ENCODE peak calls at places on chromosome 11, in four cellular contexts. One of them, this sample, is unnamed.

GRCh38 chr11:120339394-120339890 is 3.2 kb downstream of the ARHGEF12 start:
- DNase-seq in SK-N-SH: peak; percentile 51
- DNase-seq in OCI-LY7: no peak
- DNase-seq in fibroblast of lung: peak; percentile 54
- DNase-seq in this sample: no peak

GRCh38 chr11:30610628-30611027 is 24.5 kb upstream of the MPPED2 start:
- DNase-seq in SK-N-SH: no peak
- DNase-seq in OCI-LY7: no peak
- DNase-seq in fibroblast of lung: no peak
- DNase-seq in this sample: no peak

GRCh38 chr11:112734207-112734606 is 227.0 kb upstream of the NCAM1 start:
- DNase-seq in OCI-LY7: no peak
- DNase-seq in SK-N-SH: no peak
- DNase-seq in fibroblast of lung: peak; percentile 11
- DNase-seq in this sample: peak; percentile 16

GRCh38 chr11:92393218-92393617 is 168.6 kb downstream of the FAT3 start:
- DNase-seq in fibroblast of lung: no peak
- DNase-seq in SK-N-SH: peak; percentile 22
- DNase-seq in OCI-LY7: no peak
- DNase-seq in this sample: no peak

GRCh38 chr11:61889831-61890230 is 1.5 kb downstream of the FADS3 start:
- DNase-seq in OCI-LY7: no peak
- DNase-seq in fibroblast of lung: no peak
- DNase-seq in SK-N-SH: no peak
- DNase-seq in this sample: no peak

GRCh38 chr11:119190531-119190930 is 5.3 kb downstream of the NHERF4 start:
- DNase-seq in fibroblast of lung: no peak
- DNase-seq in SK-N-SH: peak; percentile 16
- DNase-seq in OCI-LY7: no peak
- DNase-seq in this sample: no peak

GRCh38 chr11:86896486-86896885 is 58.7 kb downstream of the FZD4 start:
- DNase-seq in OCI-LY7: no peak
- DNase-seq in fibroblast of lung: peak; percentile 70
- DNase-seq in SK-N-SH: no peak
- DNase-seq in this sample: no peak

GRCh38 chr11:114280696-114281095 is 15.5 kb upstream of the NNMT start:
- DNase-seq in OCI-LY7: peak; percentile 40
- DNase-seq in fibroblast of lung: peak; percentile 81
- DNase-seq in SK-N-SH: peak; percentile 76
- DNase-seq in this sample: no peak

GRCh38 chr11:128208329-128209220 is 378.8 kb downstream of the ETS1 start:
- DNase-seq in fibroblast of lung: peak; percentile 96
- DNase-seq in OCI-LY7: no peak
- DNase-seq in SK-N-SH: no peak
- DNase-seq in this sample: no peak

GRCh38 chr11:20363500-20364411 is at the start of gene HTATIP2:
- DNase-seq in SK-N-SH: no peak
- DNase-seq in OCI-LY7: no peak
- DNase-seq in fibroblast of lung: peak; percentile 66
- DNase-seq in this sample: peak; percentile 37

GRCh38 chr11:126257764-126258163 is 10.9 kb downstream of the SRPRA start:
- DNase-seq in OCI-LY7: no peak
- DNase-seq in SK-N-SH: no peak
- DNase-seq in fibroblast of lung: peak; percentile 35
- DNase-seq in this sample: no peak

GRCh38 chr11:65279713-65280459 is 18.1 kb downstream of the POLA2 start:
- DNase-seq in OCI-LY7: no peak
- DNase-seq in fibroblast of lung: peak; percentile 78
- DNase-seq in SK-N-SH: no peak
- DNase-seq in this sample: no peak

GRCh38 chr11:94926698-94927237 is 46.6 kb downstream of the CWC15 start:
- DNase-seq in OCI-LY7: no peak
- DNase-seq in SK-N-SH: peak; percentile 41
- DNase-seq in fibroblast of lung: peak; percentile 98
- DNase-seq in this sample: no peak

GRCh38 chr11:61579398-61580291 is 1.2 kb downstream of the SYT7 start:
- DNase-seq in OCI-LY7: no peak
- DNase-seq in SK-N-SH: no peak
- DNase-seq in fibroblast of lung: no peak
- DNase-seq in this sample: no peak

GRCh38 chr11:47143322-47143721 is 33.4 kb downstream of the ARFGAP2 start:
- DNase-seq in SK-N-SH: peak; percentile 61
- DNase-seq in fibroblast of lung: peak; percentile 88
- DNase-seq in OCI-LY7: no peak
- DNase-seq in this sample: no peak

GRCh38 chr11:74090701-74091100 is 80.1 kb downstream of the C2CD3 start:
- DNase-seq in SK-N-SH: no peak
- DNase-seq in OCI-LY7: peak; percentile 14
- DNase-seq in fibroblast of lung: peak; percentile 37
- DNase-seq in this sample: no peak

GRCh38 chr11:73680687-73681086 is 34.3 kb downstream of the PLEKHB1 start:
- DNase-seq in OCI-LY7: no peak
- DNase-seq in SK-N-SH: no peak
- DNase-seq in fibroblast of lung: no peak
- DNase-seq in this sample: no peak

GRCh38 chr11:96472085-96472484 is 82.3 kb downstream of the JRKL start:
- DNase-seq in OCI-LY7: no peak
- DNase-seq in fibroblast of lung: no peak
- DNase-seq in SK-N-SH: no peak
- DNase-seq in this sample: peak; percentile 3

GRCh38 chr11:65541093-65542010 is 16.5 kb downstream of the SCYL1 start:
- DNase-seq in OCI-LY7: peak; percentile 25
- DNase-seq in SK-N-SH: no peak
- DNase-seq in fibroblast of lung: no peak
- DNase-seq in this sample: no peak

DNA sequence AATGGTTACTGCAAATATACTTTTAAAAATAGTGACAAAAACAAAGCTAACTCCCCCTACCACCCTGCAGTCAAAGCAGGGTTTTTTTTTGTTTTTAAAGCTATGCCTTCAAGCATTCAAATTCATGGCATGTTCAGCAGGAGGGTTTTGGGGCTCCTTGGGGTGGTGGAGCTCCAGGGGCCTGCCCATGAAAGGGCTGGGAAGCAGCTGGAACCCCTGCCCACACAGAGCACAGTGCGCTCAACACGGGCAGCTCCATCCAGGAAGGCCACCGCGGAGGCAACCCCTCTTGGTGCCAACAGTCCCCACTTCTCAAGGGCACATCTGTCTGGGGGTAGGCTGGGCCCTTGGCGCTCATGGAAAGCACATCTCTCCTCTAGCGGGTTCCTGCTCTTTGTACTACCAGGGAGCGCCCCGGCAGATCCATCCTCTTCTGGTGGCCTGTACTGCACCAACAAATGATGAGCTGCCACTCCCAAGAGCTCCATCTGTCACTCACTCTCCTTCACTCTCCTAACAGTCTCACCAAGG is 16.6 kb upstream of the PHLDA2 start:
- DNase-seq in SK-N-SH: peak; percentile 36
- DNase-seq in OCI-LY7: no peak
- DNase-seq in fibroblast of lung: no peak
- DNase-seq in this sample: no peak
- H3K27ac ChIP-seq in SK-N-SH: peak overlapping the region; percentile 83
- H3K27ac ChIP-seq in OCI-LY7: no peak overlapping the region
- H3K27ac ChIP-seq in fibroblast of lung: peak overlapping the region; percentile 51
- H3K27ac ChIP-seq in this sample: no peak overlapping the region

GRCh38 chr11:8382436-8383053 is 118.9 kb upstream of the LMO1 start:
- DNase-seq in OCI-LY7: no peak
- DNase-seq in SK-N-SH: no peak
- DNase-seq in fibroblast of lung: peak; percentile 7
- DNase-seq in this sample: no peak
- TF ChIP-seq CTCF in OCI-LY7: no peak
- TF ChIP-seq CTCF in SK-N-SH: no peak
- TF ChIP-seq CTCF in fibroblast of lung: no peak
- TF ChIP-seq CTCF in this sample: no peak

GRCh38 chr11:88341852-88342251 is 4.3 kb upstream of the CTSC start:
- DNase-seq in OCI-LY7: peak; percentile 24
- DNase-seq in SK-N-SH: no peak
- DNase-seq in fibroblast of lung: no peak
- DNase-seq in this sample: no peak
- H3K27ac ChIP-seq in OCI-LY7: no peak overlapping the region
- H3K27ac ChIP-seq in SK-N-SH: no peak overlapping the region
- H3K27ac ChIP-seq in fibroblast of lung: no peak overlapping the region
- H3K27ac ChIP-seq in this sample: no peak overlapping the region

DNA sequence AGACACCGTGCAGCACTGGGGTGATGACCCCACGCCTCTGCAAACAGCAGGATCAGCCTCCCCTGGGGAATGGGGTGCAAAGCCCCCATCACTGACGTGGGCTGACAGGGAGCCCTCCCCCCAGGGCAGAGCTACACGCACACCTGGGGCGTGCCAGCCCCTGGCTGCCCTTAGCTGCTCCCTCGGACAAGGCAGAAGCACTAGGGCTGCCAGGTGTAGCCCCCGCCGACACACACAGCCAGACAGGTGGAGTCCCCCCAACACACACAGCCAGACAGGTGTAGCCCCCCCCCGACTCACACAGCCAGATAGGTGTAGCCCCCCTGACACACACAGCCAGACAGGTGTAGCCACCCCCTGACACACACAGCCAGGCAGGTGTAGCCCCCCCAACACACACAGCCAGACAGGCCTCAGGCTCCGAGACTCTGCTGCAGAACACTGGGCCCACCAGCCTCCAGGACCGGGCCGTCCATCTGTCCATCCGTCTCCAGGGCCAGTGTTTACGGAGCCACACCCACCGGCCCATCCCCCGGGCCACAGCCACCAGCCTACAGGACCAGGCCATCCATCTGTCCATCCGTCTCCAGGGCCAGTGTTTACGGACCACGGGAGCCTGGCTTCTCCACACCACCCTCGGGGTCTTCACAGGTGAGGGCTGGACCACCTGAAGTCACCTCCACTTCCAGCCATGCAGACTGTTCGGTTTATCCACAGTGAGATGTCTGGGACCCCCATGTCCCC is 3.5 kb downstream of the ANO9 start:
- DNase-seq in fibroblast of lung: no peak
- DNase-seq in SK-N-SH: no peak
- DNase-seq in OCI-LY7: no peak
- DNase-seq in this sample: no peak
- TF ChIP-seq CTCF in fibroblast of lung: no peak
- TF ChIP-seq CTCF in SK-N-SH: no peak
- TF ChIP-seq CTCF in OCI-LY7: no peak
- TF ChIP-seq CTCF in this sample: no peak

DNA sequence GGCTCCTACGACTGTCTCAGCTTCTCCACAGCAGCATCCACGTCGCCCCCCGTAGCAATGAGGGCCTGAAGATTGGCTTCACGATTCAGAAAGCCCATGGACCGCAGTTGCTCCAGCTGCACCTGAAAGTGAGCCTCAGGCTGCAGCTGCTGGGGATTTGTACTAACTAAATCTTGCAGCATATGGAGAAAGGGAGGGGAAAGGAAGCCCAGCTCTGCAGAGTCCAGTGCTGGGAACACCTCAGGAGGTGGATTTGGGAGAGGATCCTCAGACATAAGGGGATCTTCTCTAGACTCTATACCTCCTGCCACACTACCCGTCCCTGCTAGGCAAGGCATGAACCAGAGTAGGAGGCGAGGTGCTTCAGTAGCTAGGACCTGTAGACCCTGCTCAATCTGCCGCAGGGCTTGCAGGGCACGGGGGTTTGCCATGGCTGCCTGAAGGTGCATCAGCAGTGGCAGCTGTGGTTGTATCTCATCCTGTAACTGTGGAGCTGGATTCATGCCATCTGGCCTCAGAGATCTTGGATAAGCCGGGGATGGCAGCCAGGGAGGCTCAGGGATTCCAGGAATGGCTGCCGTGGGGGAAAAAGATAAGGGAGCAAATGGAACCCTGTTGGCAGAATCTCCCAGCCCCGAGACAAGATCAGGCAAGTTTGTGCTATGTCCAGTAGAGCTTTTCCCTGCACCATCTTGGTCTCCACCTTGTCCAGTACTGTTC is 2.0 kb downstream of the UBQLN3 start:
- DNase-seq in SK-N-SH: no peak
- DNase-seq in fibroblast of lung: no peak
- DNase-seq in OCI-LY7: no peak
- DNase-seq in this sample: no peak
- H3K27ac ChIP-seq in SK-N-SH: no peak overlapping the region
- H3K27ac ChIP-seq in fibroblast of lung: no peak overlapping the region
- H3K27ac ChIP-seq in OCI-LY7: no peak overlapping the region
- H3K27ac ChIP-seq in this sample: no peak overlapping the region

GRCh38 chr11:131504199-131504949 is 134.0 kb downstream of the NTM start:
- DNase-seq in SK-N-SH: peak; percentile 65
- DNase-seq in fibroblast of lung: no peak
- DNase-seq in OCI-LY7: peak; percentile 3
- DNase-seq in this sample: no peak
- TF ChIP-seq CTCF in SK-N-SH: no peak
- TF ChIP-seq CTCF in fibroblast of lung: no peak
- TF ChIP-seq CTCF in OCI-LY7: peak; percentile 60
- TF ChIP-seq CTCF in this sample: no peak

GRCh38 chr11:81422402-81422801 is 1311.3 kb downstream of the FAM181B start:
- DNase-seq in SK-N-SH: no peak
- DNase-seq in fibroblast of lung: no peak
- DNase-seq in OCI-LY7: no peak
- DNase-seq in this sample: no peak

GRCh38 chr11:81420668-81421550 is 1312.8 kb downstream of the FAM181B start:
- DNase-seq in SK-N-SH: no peak
- DNase-seq in OCI-LY7: no peak
- DNase-seq in fibroblast of lung: no peak
- DNase-seq in this sample: no peak
- H3K27ac ChIP-seq in SK-N-SH: no peak overlapping the region
- H3K27ac ChIP-seq in OCI-LY7: no peak overlapping the region
- H3K27ac ChIP-seq in fibroblast of lung: no peak overlapping the region
- H3K27ac ChIP-seq in this sample: no peak overlapping the region

This sample was measured in HL-60.